ENCODE peak calls at places on chromosomes 2 and 18, in ten cellular contexts. V is hepatic stellate cell; Z is naive B cell; H is mucosa of descending colon; C is HepG2; E is dermis microvascular lymphatic vessel endothelial cell; X is GM13977; P is stimulated activated CD4-positive, alpha-beta T cell treated with anti-CD3 and anti-CD28 coated beads, TNF-alpha, amount 100 ng/mL, for 4 hours; A is islet precursor cell; B is activated CD4-positive, alpha-beta T cell treated with anti-CD3 and anti-CD28 coated beads, Interleukin-2, amount 50 U/mL, for 24 hours. J is an unnamed sample.

GRCh38 chr2:204900487-204900886 is 355.2 kb downstream of the PARD3B start:
- DNase-seq in V (no peak), Z (no peak), H (no peak), C (peak), E (peak), X (no peak), P (no peak), A (no peak), B (no peak), J (no peak)

GRCh38 chr18:58363767-58364540 is 264.9 kb downstream of the ALPK2 start:
- DNase-seq in V (peak), Z (no peak), H (no peak), C (no peak), E (no peak), X (no peak), P (no peak), A (no peak), B (no peak), J (no peak)

GRCh38 chr18:13584826-13585225 is 141.5 kb downstream of the FAM210A start:
- DNase-seq in V (no peak), Z (no peak), H (no peak), C (no peak), E (no peak), X (no peak), P (no peak), A (no peak), B (no peak), J (peak)

GRCh38 chr18:79803611-79804051 is 5.9 kb downstream of the KCNG2 start:
- DNase-seq in V (no peak), Z (no peak), H (no peak), C (no peak), E (no peak), X (no peak), P (no peak), A (no peak), B (no peak), J (no peak)

GRCh38 chr2:218662377-218662776 is 2.9 kb downstream of the BCS1L start:
- DNase-seq in V (no peak), Z (no peak), H (no peak), C (no peak), E (no peak), X (no peak), P (no peak), A (peak), B (no peak), J (no peak)

GRCh38 chr2:69205076-69205475 is 182.0 kb downstream of the GFPT1 start:
- DNase-seq in V (no peak), Z (no peak), H (no peak), C (no peak), E (no peak), X (no peak), P (no peak), A (no peak), B (no peak), J (no peak)

GRCh38 chr2:195251221-195251620 is 405.8 kb upstream of the SLC39A10 start:
- DNase-seq in V (no peak), Z (no peak), H (no peak), C (no peak), E (no peak), X (no peak), P (no peak), A (no peak), B (no peak), J (no peak)

GRCh38 chr2:126048719-126049118 is 607.2 kb upstream of the GYPC start:
- DNase-seq in V (no peak), Z (no peak), H (no peak), C (no peak), E (no peak), X (no peak), P (no peak), A (no peak), B (no peak), J (no peak)

GRCh38 chr2:37500031-37500430 is 155.6 kb downstream of the QPCT start:
- DNase-seq in V (no peak), Z (no peak), H (no peak), C (no peak), E (no peak), X (no peak), P (no peak), A (no peak), B (no peak), J (no peak)

GRCh38 chr2:96091711-96092579 is 24.4 kb downstream of the ADRA2B start:
- DNase-seq in V (no peak), Z (no peak), H (peak), C (no peak), E (no peak), X (no peak), P (no peak), A (peak), B (no peak), J (no peak)

GRCh38 chr2:239024226-239024625 is 176.3 kb downstream of the TWIST2 start:
- DNase-seq in V (no peak), Z (no peak), H (no peak), C (no peak), E (no peak), X (no peak), P (no peak), A (no peak), B (no peak), J (no peak)

GRCh38 chr2:197838589-197838988 is 34.2 kb downstream of the PLCL1 start:
- DNase-seq in V (no peak), Z (no peak), H (no peak), C (no peak), E (no peak), X (no peak), P (no peak), A (no peak), B (no peak), J (no peak)